ENCODE peak calls at places on chromosomes 13 and 19, in ten cellular contexts. Z is stomach, D is GM12891, J is GM12878, L is endothelial cell of umbilical vein, U is prostate gland, I is HCT116, Q is suprapubic skin, P is breast epithelium, O is H1. G is an unnamed sample.

GRCh38 chr19:6729573-6730152 is 7.7 kb downstream of the GPR108 start:
- DNase-seq in Z (no peak), D (no peak), J (no peak), L (no peak), U (no peak), I (no peak), Q (no peak), P (no peak), O (no peak), G (no peak)

GRCh38 chr19:38394488-38394887 is 6.0 kb downstream of the SPRED3 start:
- DNase-seq in Z (no peak), D (no peak), J (no peak), L (peak; percentile 13), U (no peak), I (no peak), Q (no peak), P (no peak), O (peak; percentile 95), G (peak; percentile 61)

GRCh38 chr19:56751078-56751489 is 79.5 kb upstream of the ZNF835 start:
- DNase-seq in Z (no peak), D (no peak), J (no peak), L (no peak), U (no peak), I (no peak), Q (no peak), P (no peak), O (no peak), G (no peak)

GRCh38 chr19:30865481-30865880 is 483.8 kb downstream of the TSHZ3 start:
- DNase-seq in Z (no peak), D (no peak), J (no peak), L (no peak), U (no peak), I (no peak), Q (no peak), P (no peak), O (no peak), G (no peak)

GRCh38 chr19:23101241-23101640 is 15.6 kb upstream of the ZNF730 start:
- DNase-seq in Z (no peak), D (no peak), J (no peak), L (no peak), U (no peak), I (no peak), Q (no peak), P (no peak), O (no peak), G (no peak)

GRCh38 chr13:39787086-39787487 is 131.6 kb downstream of the COG6 start:
- DNase-seq in Z (no peak), D (no peak), J (no peak), L (peak; percentile 73), U (no peak), I (no peak), Q (no peak), P (no peak), O (no peak), G (no peak)

GRCh38 chr13:51057001-51057400 is 54.1 kb downstream of the C13orf42 start:
- DNase-seq in Z (no peak), D (no peak), J (no peak), L (no peak), U (no peak), I (no peak), Q (no peak), P (no peak), O (no peak), G (no peak)

GRCh38 chr13:99288069-99288468 is 19.1 kb downstream of the GPR183 start:
- DNase-seq in Z (no peak), D (peak; percentile 23), J (peak; percentile 93), L (no peak), U (no peak), I (no peak), Q (no peak), P (no peak), O (no peak), G (peak; percentile 27)

GRCh38 chr13:98189841-98190505 is 12.9 kb upstream of the RNF113B start:
- DNase-seq in Z (no peak), D (no peak), J (no peak), L (peak; percentile 23), U (no peak), I (no peak), Q (no peak), P (no peak), O (no peak), G (no peak)

GRCh38 chr13:76164290-76164689 is 528.2 kb downstream of the LMO7 start:
- DNase-seq in Z (no peak), D (no peak), J (no peak), L (no peak), U (no peak), I (no peak), Q (no peak), P (no peak), O (no peak), G (no peak)

GRCh38 chr13:109198585-109198984 is 569.2 kb downstream of the MYO16 start:
- DNase-seq in Z (no peak), D (no peak), J (no peak), L (peak; percentile 6), U (no peak), I (no peak), Q (no peak), P (no peak), O (no peak), G (no peak)

GRCh38 chr19:13846533-13847032 is 30.4 kb upstream of the NANOS3 start:
- DNase-seq in Z (peak; percentile 88), D (peak; percentile 90), J (peak; percentile 85), L (peak; percentile 88), U (peak; percentile 75), I (peak; percentile 90), Q (peak; percentile 98), P (peak; percentile 85), O (peak; percentile 83), G (peak; percentile 92)

GRCh38 chr13:66864627-66865026 is 365.5 kb downstream of the PCDH9 start:
- DNase-seq in Z (no peak), D (no peak), J (no peak), L (peak; percentile 30), U (no peak), I (no peak), Q (no peak), P (no peak), O (no peak), G (no peak)

GRCh38 chr13:25179011-25179410 is 6.9 kb upstream of the AMER2 start:
- DNase-seq in Z (no peak), D (no peak), J (no peak), L (no peak), U (no peak), I (no peak), Q (no peak), P (no peak), O (no peak), G (no peak)

GRCh38 chr13:97226788-97227627 is 4.9 kb downstream of the MBNL2 start:
- DNase-seq in Z (peak; percentile 34), D (peak; percentile 17), J (no peak), L (peak; percentile 78), U (no peak), I (no peak), Q (no peak), P (no peak), O (no peak), G (no peak)

GRCh38 chr19:13055213-13056051 is 47.2 kb downstream of the LYL1 start:
- DNase-seq in Z (peak; percentile 52), D (no peak), J (no peak), L (peak; percentile 56), U (no peak), I (no peak), Q (peak; percentile 89), P (peak; percentile 72), O (peak; percentile 80), G (no peak)

GRCh38 chr19:35715981-35716734 is 1.6 kb upstream of the KMT2B start:
- DNase-seq in Z (peak; percentile 66), D (no peak), J (no peak), L (no peak), U (peak; percentile 51), I (no peak), Q (no peak), P (peak; percentile 70), O (peak; percentile 87), G (no peak)

GRCh38 chr19:50206191-50206590 is 2.8 kb downstream of the MYH14 start:
- DNase-seq in Z (no peak), D (no peak), J (no peak), L (no peak), U (no peak), I (no peak), Q (no peak), P (no peak), O (no peak), G (no peak)

GRCh38 chr19:50205681-50206138 is 2.3 kb downstream of the MYH14 start:
- DNase-seq in Z (peak; percentile 85), D (no peak), J (no peak), L (no peak), U (peak; percentile 34), I (no peak), Q (peak; percentile 70), P (peak; percentile 57), O (peak; percentile 64), G (no peak)

GRCh38 chr19:50204811-50205675 is 1.6 kb downstream of the MYH14 start:
- DNase-seq in Z (peak; percentile 94), D (no peak), J (no peak), L (no peak), U (peak; percentile 83), I (peak; percentile 65), Q (peak; percentile 75), P (peak; percentile 84), O (peak; percentile 93), G (no peak)

GRCh38 chr19:50209131-50209530 is 5.7 kb downstream of the MYH14 start:
- DNase-seq in Z (no peak), D (no peak), J (no peak), L (no peak), U (no peak), I (no peak), Q (no peak), P (no peak), O (no peak), G (no peak)

GRCh38 chr19:50207730-50208129 is 4.3 kb downstream of the MYH14 start:
- DNase-seq in Z (no peak), D (no peak), J (no peak), L (no peak), U (no peak), I (no peak), Q (no peak), P (no peak), O (no peak), G (no peak)
- TF ChIP-seq POLR2AphosphoS5 in Z (no peak), D (no peak), J (no peak), L (no peak), U (no peak), I (no peak), Q (no peak), P (no peak), O (no peak), G (no peak)

GRCh38 chr19:22052644-22053013 is 345 bp downstream of the ZNF257 start:
- DNase-seq in Z (no peak), D (no peak), J (no peak), L (no peak), U (peak; percentile 5), I (no peak), Q (no peak), P (no peak), O (no peak), G (no peak)
- TF ChIP-seq POLR2A in Z (no peak), D (no peak), J (no peak), L (no peak), U (no peak), I (no peak), Q (no peak), P (no peak), O (no peak), G (no peak)

GRCh38 chr19:10270616-10271394 is at the start of gene ICAM1:
- DNase-seq in Z (peak; percentile 72), D (no peak), J (no peak), L (peak; percentile 92), U (peak; percentile 54), I (no peak), Q (peak; percentile 96), P (peak; percentile 79), O (peak; percentile 87), G (no peak)
- TF ChIP-seq POLR2AphosphoS5 in Z (peak; percentile 87), D (peak; percentile 94), J (peak; percentile 98), L (peak; percentile 97), U (peak; percentile 73), I (peak; percentile 56), Q (peak; percentile 93), P (peak; percentile 98), O (peak; percentile 67), G (peak; percentile 97)

GRCh38 chr19:4064073-4064550 is 2.6 kb downstream of the ZBTB7A start:
- DNase-seq in Z (no peak), D (no peak), J (no peak), L (peak; percentile 29), U (no peak), I (no peak), Q (no peak), P (no peak), O (no peak), G (no peak)
- TF ChIP-seq POLR2A in Z (no peak), D (no peak), J (peak; percentile 45), L (no peak), U (no peak), I (no peak), Q (no peak), P (peak; percentile 29), O (no peak), G (no peak)